ENCODE peak calls at places on chromosomes 7 and 10, in ten cellular contexts. K, T, W, U, O, Y, C, F, M and D are unnamed samples.

GRCh38 chr7:122219253-122219865 is 75.3 kb upstream of the AASS start:
- DNase-seq in K (no peak), T (no peak), W (peak), U (no peak), O (peak), Y (no peak), C (no peak), F (peak), M (no peak), D (no peak)

GRCh38 chr10:131889755-131890154 is 11.1 kb upstream of the PPP2R2D start:
- DNase-seq in K (no peak), T (no peak), W (no peak), U (no peak), O (no peak), Y (peak), C (no peak), F (no peak), M (no peak), D (no peak)

GRCh38 chr7:3307437-3307836 is 6.4 kb downstream of the SDK1 start:
- DNase-seq in K (no peak), T (no peak), W (no peak), U (no peak), O (no peak), Y (no peak), C (no peak), F (peak), M (no peak), D (no peak)

GRCh38 chr10:91887075-91887899 is 22.0 kb downstream of the FGFBP3 start:
- DNase-seq in K (no peak), T (no peak), W (no peak), U (no peak), O (peak), Y (no peak), C (no peak), F (peak), M (peak), D (peak)

GRCh38 chr10:71965623-71966022 is 1.4 kb downstream of the CHST3 start:
- DNase-seq in K (no peak), T (no peak), W (no peak), U (no peak), O (no peak), Y (no peak), C (no peak), F (no peak), M (no peak), D (no peak)

GRCh38 chr10:104028146-104028545 is 57.5 kb downstream of the COL17A1 start:
- DNase-seq in K (no peak), T (no peak), W (no peak), U (no peak), O (no peak), Y (no peak), C (no peak), F (no peak), M (no peak), D (peak)

GRCh38 chr10:103808784-103809183 is 46.6 kb downstream of the SH3PXD2A start:
- DNase-seq in K (no peak), T (no peak), W (no peak), U (no peak), O (no peak), Y (no peak), C (no peak), F (no peak), M (no peak), D (no peak)

GRCh38 chr7:22700559-22701002 is 26.4 kb upstream of the IL6 start:
- DNase-seq in K (no peak), T (no peak), W (peak), U (peak), O (no peak), Y (no peak), C (no peak), F (peak), M (no peak), D (no peak)

GRCh38 chr7:92835851-92836488 is 403 bp downstream of the CDK6 start:
- DNase-seq in K (no peak), T (peak), W (no peak), U (peak), O (peak), Y (peak), C (no peak), F (peak), M (peak), D (peak)

GRCh38 chr10:88270871-88271713 is 312.0 kb downstream of the RNLS start:
- DNase-seq in K (no peak), T (peak), W (no peak), U (peak), O (peak), Y (no peak), C (peak), F (peak), M (peak), D (no peak)

GRCh38 chr7:97005764-97006145 is 402 bp downstream of the DLX6 start:
- DNase-seq in K (no peak), T (peak), W (no peak), U (no peak), O (no peak), Y (no peak), C (no peak), F (no peak), M (no peak), D (no peak)

GRCh38 chr7:5284304-5285281 is 1.9 kb downstream of the SLC29A4 start:
- DNase-seq in K (no peak), T (no peak), W (no peak), U (no peak), O (peak), Y (no peak), C (no peak), F (peak), M (no peak), D (no peak)

GRCh38 chr7:121954803-121955202 is 81.8 kb downstream of the PTPRZ1 start:
- DNase-seq in K (no peak), T (no peak), W (peak), U (no peak), O (no peak), Y (no peak), C (no peak), F (no peak), M (no peak), D (no peak)

GRCh38 chr7:725223-726005 is 1.1 kb upstream of the DNAAF5 start:
- DNase-seq in K (no peak), T (no peak), W (no peak), U (no peak), O (no peak), Y (no peak), C (no peak), F (peak), M (no peak), D (no peak)

GRCh38 chr10:112446055-112446854 is 459 bp downstream of the ZDHHC6 start:
- DNase-seq in K (no peak), T (no peak), W (no peak), U (no peak), O (no peak), Y (peak), C (no peak), F (no peak), M (peak), D (no peak)

GRCh38 chr7:87139514-87139913 is 12.7 kb upstream of the DMTF1 start:
- DNase-seq in K (no peak), T (no peak), W (no peak), U (no peak), O (no peak), Y (no peak), C (no peak), F (no peak), M (no peak), D (no peak)

GRCh38 chr10:103784723-103785418 is 70.5 kb downstream of the SH3PXD2A start:
- DNase-seq in K (no peak), T (no peak), W (no peak), U (no peak), O (no peak), Y (no peak), C (no peak), F (no peak), M (no peak), D (no peak)

GRCh38 chr10:125159932-125160855 is at the start of gene CTBP2:
- DNase-seq in K (no peak), T (no peak), W (no peak), U (no peak), O (peak), Y (peak), C (no peak), F (peak), M (no peak), D (no peak)

GRCh38 chr7:17599733-17600685 is 301.6 kb downstream of the AHR start:
- DNase-seq in K (no peak), T (no peak), W (peak), U (no peak), O (no peak), Y (no peak), C (no peak), F (peak), M (no peak), D (no peak)

GRCh38 chr7:98837632-98837972 is 32.2 kb downstream of the TMEM130 start:
- DNase-seq in K (no peak), T (no peak), W (no peak), U (no peak), O (no peak), Y (no peak), C (no peak), F (no peak), M (no peak), D (no peak)

GRCh38 chr7:142482899-142483658 is 225.2 kb upstream of the PRSS58 start:
- DNase-seq in K (peak), T (peak), W (no peak), U (peak), O (peak), Y (no peak), C (no peak), F (peak), M (peak), D (peak)

GRCh38 chr7:73557397-73558257 is at the start of gene BCL7B:
- DNase-seq in K (peak), T (peak), W (no peak), U (peak), O (peak), Y (peak), C (peak), F (peak), M (peak), D (peak)

GRCh38 chr10:10892290-10892875 is 125.3 kb upstream of the CELF2 start:
- DNase-seq in K (no peak), T (no peak), W (no peak), U (no peak), O (no peak), Y (no peak), C (no peak), F (no peak), M (no peak), D (no peak)

GRCh38 chr10:112650588-112651030 is 203.6 kb downstream of the VTI1A start:
- DNase-seq in K (no peak), T (no peak), W (no peak), U (no peak), O (no peak), Y (no peak), C (no peak), F (peak), M (no peak), D (no peak)

GRCh38 chr7:30877010-30877740 is 34.5 kb upstream of the AQP1 start:
- DNase-seq in K (no peak), T (no peak), W (no peak), U (no peak), O (no peak), Y (no peak), C (no peak), F (no peak), M (no peak), D (no peak)

GRCh38 chr10:59708816-59709471 is 706 bp downstream of the SLC16A9 start:
- DNase-seq in K (no peak), T (no peak), W (no peak), U (no peak), O (peak), Y (peak), C (no peak), F (no peak), M (no peak), D (no peak)

GRCh38 chr10:15344876-15345285 is 26.2 kb downstream of the FAM171A1 start:
- DNase-seq in K (no peak), T (no peak), W (no peak), U (no peak), O (no peak), Y (no peak), C (peak), F (no peak), M (no peak), D (no peak)

GRCh38 chr7:142483659-142484317 is 225.9 kb upstream of the PRSS58 start:
- DNase-seq in K (no peak), T (no peak), W (no peak), U (no peak), O (no peak), Y (no peak), C (no peak), F (no peak), M (no peak), D (no peak)

GRCh38 chr10:119313645-119314044 is 106.3 kb downstream of the GRK5 start:
- DNase-seq in K (no peak), T (peak), W (no peak), U (peak), O (peak), Y (no peak), C (peak), F (no peak), M (no peak), D (no peak)

GRCh38 chr7:117715784-117716445 is 157.3 kb downstream of the CTTNBP2 start:
- DNase-seq in K (no peak), T (no peak), W (peak), U (no peak), O (peak), Y (no peak), C (peak), F (peak), M (no peak), D (no peak)

GRCh38 chr7:139573871-139574270 is 50.4 kb downstream of the CLEC2L start:
- DNase-seq in K (no peak), T (no peak), W (no peak), U (peak), O (no peak), Y (no peak), C (no peak), F (no peak), M (no peak), D (no peak)

GRCh38 chr10:131675104-131675503 is 225.7 kb upstream of the PPP2R2D start:
- DNase-seq in K (no peak), T (no peak), W (no peak), U (no peak), O (no peak), Y (no peak), C (no peak), F (no peak), M (no peak), D (no peak)

GRCh38 chr10:17709492-17709891 is 42.5 kb upstream of the TMEM236 start:
- DNase-seq in K (no peak), T (no peak), W (no peak), U (no peak), O (no peak), Y (no peak), C (no peak), F (peak), M (no peak), D (no peak)

GRCh38 chr7:1059200-1060091 is 15.1 kb downstream of the GPR146 start:
- DNase-seq in K (no peak), T (no peak), W (no peak), U (no peak), O (peak), Y (peak), C (no peak), F (peak), M (no peak), D (no peak)

GRCh38 chr10:494556-494955 is 194.9 kb downstream of the DIP2C start:
- DNase-seq in K (no peak), T (no peak), W (no peak), U (no peak), O (no peak), Y (no peak), C (no peak), F (no peak), M (no peak), D (no peak)

GRCh38 chr10:57338823-57339558 is 928.7 kb downstream of the IPMK start:
- DNase-seq in K (no peak), T (no peak), W (peak), U (no peak), O (peak), Y (no peak), C (no peak), F (peak), M (no peak), D (peak)

GRCh38 chr10:6180480-6181110 is 22.1 kb upstream of the PFKFB3 start:
- DNase-seq in K (no peak), T (no peak), W (no peak), U (no peak), O (no peak), Y (no peak), C (no peak), F (no peak), M (no peak), D (no peak)

GRCh38 chr7:117975436-117975835 is 102.2 kb upstream of the CTTNBP2 start:
- DNase-seq in K (no peak), T (no peak), W (no peak), U (no peak), O (no peak), Y (no peak), C (no peak), F (no peak), M (no peak), D (no peak)

GRCh38 chr7:6497637-6497905 is 49.8 kb upstream of the DAGLB start:
- DNase-seq in K (no peak), T (no peak), W (no peak), U (no peak), O (no peak), Y (no peak), C (no peak), F (no peak), M (no peak), D (no peak)